ENCODE peak calls at places on chromosomes 12 and 14, in seven cellular contexts. R, S, V, G, I, T and X are unnamed samples. For H3K4me1, the result is how much of the 10 kb centered on the place peaks cover.

GRCh38 chr14:95515523-95516517 is 630 bp downstream of the SYNE3 start:
- DNase-seq in R (peak), S (peak), V (peak), G (peak), I (peak), T (peak), X (no peak)

GRCh38 chr12:120012067-120012621 is 23.1 kb downstream of the BICDL1 start:
- DNase-seq in R (no peak), S (no peak), V (peak), G (no peak), I (no peak), T (peak), X (peak)

GRCh38 chr14:80390911-80391310 is 179.6 kb upstream of the DIO2 start:
- DNase-seq in R (no peak), S (no peak), V (no peak), G (no peak), I (no peak), T (peak), X (peak)

GRCh38 chr12:42084522-42084921 is 60.2 kb downstream of the GXYLT1 start:
- DNase-seq in R (no peak), S (no peak), V (no peak), G (no peak), I (no peak), T (no peak), X (no peak)

GRCh38 chr12:79373896-79374499 is 316.8 kb downstream of the PAWR start:
- DNase-seq in R (peak), S (no peak), V (peak), G (no peak), I (peak), T (peak), X (no peak)

GRCh38 chr12:41700940-41701339 is 443.7 kb downstream of the GXYLT1 start:
- DNase-seq in R (no peak), S (no peak), V (no peak), G (no peak), I (no peak), T (no peak), X (no peak)

GRCh38 chr14:47710581-47710980 is 35.2 kb upstream of the MDGA2 start:
- DNase-seq in R (no peak), S (no peak), V (no peak), G (no peak), I (no peak), T (peak), X (no peak)

GRCh38 chr14:95770777-95771176 is 56.9 kb upstream of the TCL1A start:
- DNase-seq in R (no peak), S (no peak), V (no peak), G (no peak), I (no peak), T (no peak), X (no peak)

GRCh38 chr14:21703357-21704339 is 30.0 kb upstream of the OR4E1 start:
- DNase-seq in R (no peak), S (no peak), V (peak), G (no peak), I (no peak), T (no peak), X (peak)

GRCh38 chr12:62963642-62964041 is 28.7 kb upstream of the PPM1H start:
- DNase-seq in R (no peak), S (no peak), V (no peak), G (no peak), I (no peak), T (no peak), X (no peak)

GRCh38 chr14:54474232-54474793 is 14.5 kb downstream of the GMFB start:
- DNase-seq in R (no peak), S (no peak), V (no peak), G (no peak), I (no peak), T (no peak), X (no peak)

GRCh38 chr14:71498151-71498734 is 434.0 kb upstream of the RGS6 start:
- DNase-seq in R (no peak), S (no peak), V (no peak), G (no peak), I (no peak), T (no peak), X (no peak)

GRCh38 chr12:25458047-25458552 is 95.0 kb downstream of the LMNTD1 start:
- DNase-seq in R (no peak), S (peak), V (no peak), G (no peak), I (no peak), T (peak), X (peak)

GRCh38 chr12:96274331-96274730 is 80.2 kb downstream of the ELK3 start:
- DNase-seq in R (no peak), S (no peak), V (no peak), G (no peak), I (no peak), T (no peak), X (no peak)

GRCh38 chr14:90308561-90308960 is 23.2 kb downstream of the NRDE2 start:
- DNase-seq in R (no peak), S (no peak), V (no peak), G (no peak), I (no peak), T (no peak), X (no peak)

GRCh38 chr14:77142289-77142814 is 761 bp upstream of the ZDHHC22 start:
- DNase-seq in R (no peak), S (no peak), V (no peak), G (no peak), I (no peak), T (no peak), X (no peak)

GRCh38 chr14:77141592-77142288 is at the start of gene ZDHHC22:
- DNase-seq in R (no peak), S (no peak), V (no peak), G (no peak), I (no peak), T (no peak), X (no peak)

GRCh38 chr14:77139540-77140342 is 1.9 kb downstream of the ZDHHC22 start:
- DNase-seq in R (peak), S (no peak), V (peak), G (no peak), I (peak), T (peak), X (no peak)

GRCh38 chr14:77140343-77140936 is 1.2 kb downstream of the ZDHHC22 start:
- DNase-seq in R (no peak), S (no peak), V (no peak), G (no peak), I (peak), T (no peak), X (no peak)

DNA sequence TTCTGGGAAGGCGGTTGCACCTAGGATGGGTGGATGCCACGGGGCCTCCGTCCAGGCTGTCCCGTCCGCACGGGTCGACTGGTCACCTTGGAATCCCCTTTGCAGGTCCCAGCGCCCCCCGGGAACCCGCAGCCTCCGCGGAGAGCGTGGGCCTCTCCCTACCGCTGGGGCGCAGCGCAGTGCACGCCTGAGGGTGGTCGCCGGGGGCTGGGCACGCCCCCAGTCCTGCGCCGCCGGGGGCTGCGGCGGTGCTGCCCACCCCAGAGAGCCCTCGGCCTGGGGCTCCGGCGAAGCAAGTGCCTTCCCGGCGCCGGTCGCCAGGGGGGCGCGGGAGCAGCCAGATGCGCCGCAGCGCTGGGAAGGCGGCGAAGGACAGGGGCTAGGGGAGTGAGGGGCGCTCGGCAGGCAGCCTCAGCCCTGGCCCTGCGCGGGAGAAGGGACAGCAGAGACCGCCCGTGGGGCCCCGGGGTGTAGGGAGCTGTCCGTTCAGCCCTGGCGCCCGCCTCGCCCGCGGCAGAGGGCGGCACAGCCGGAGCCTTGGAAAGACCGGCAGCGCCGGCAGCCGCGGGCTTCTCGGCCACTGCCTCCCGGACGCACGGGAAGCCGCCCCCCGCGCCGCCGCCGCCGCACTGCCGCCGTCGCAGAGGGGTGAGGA is 527 bp downstream of the ZDHHC22 start:
- DNase-seq in R (peak), S (no peak), V (no peak), G (no peak), I (peak), T (peak), X (no peak)
- TF ChIP-seq CTCF in R (peak), S (peak), V (no peak), G (peak), I (peak), T (peak), X (peak)

DNA sequence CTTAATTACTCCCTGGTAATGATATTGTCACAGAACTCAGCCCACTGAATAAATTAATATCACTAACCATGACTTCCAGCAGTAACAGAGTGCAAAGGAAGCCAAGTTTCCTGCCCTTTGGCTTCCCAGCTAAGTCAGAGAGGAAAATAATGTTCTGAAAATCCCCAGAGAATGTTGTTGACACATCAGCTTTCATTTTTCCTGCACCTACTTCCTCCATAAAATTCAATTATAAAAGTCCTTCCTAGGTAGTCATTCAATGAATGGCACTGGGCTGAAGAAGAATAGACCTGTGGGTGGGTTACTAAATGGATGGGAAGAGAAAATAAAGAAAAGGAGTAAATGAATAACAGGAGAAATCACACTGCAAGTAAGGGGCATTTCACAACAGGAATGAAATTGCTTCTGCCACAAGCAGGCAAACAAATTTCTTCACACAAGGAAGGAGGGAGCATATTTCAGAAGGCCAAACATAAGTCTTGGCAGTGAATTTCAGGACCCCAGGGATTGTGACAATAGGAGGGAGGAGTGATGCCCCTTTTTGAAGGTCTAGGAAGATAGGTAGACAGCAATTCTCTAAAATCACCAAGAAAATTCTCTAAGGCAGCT is 73.2 kb upstream of the MDM1 start:
- DNase-seq in R (no peak), S (no peak), V (no peak), G (peak), I (no peak), T (peak), X (no peak)
- H3K27ac ChIP-seq in R (no peak), S (peak), V (no peak), G (peak), I (peak), T (no peak), X (no peak)

DNA sequence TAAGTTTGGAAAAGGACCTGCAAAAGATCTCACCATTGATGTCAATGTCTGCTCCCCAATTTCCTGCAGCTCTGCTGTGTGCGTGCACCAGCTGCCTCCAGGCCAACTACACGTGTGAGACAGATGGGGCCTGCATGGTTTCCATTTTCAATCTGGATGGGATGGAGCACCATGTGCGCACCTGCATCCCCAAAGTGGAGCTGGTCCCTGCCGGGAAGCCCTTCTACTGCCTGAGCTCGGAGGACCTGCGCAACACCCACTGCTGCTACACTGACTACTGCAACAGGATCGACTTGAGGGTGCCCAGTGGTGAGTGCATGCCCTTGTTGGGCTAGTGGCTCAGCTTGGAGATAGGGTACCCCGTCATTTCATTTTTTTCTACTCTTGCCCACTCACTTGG is 23.7 kb downstream of the ACVR1B start:
- DNase-seq in R (no peak), S (no peak), V (no peak), G (no peak), I (peak), T (no peak), X (no peak)
- H3K4me1 ChIP-seq in R (half or more), S (under half), V (under half), G (under half), I (half or more), T (under half), X (under half)

GRCh38 chr14:24430682-24431568 is 1.2 kb downstream of the KHNYN start:
- DNase-seq in R (no peak), S (no peak), V (peak), G (no peak), I (peak), T (peak), X (peak)

GRCh38 chr14:24430143-24430681 is 458 bp downstream of the KHNYN start:
- DNase-seq in R (peak), S (peak), V (peak), G (peak), I (peak), T (peak), X (peak)

GRCh38 chr14:24427537-24428508 is 1.6 kb downstream of the CBLN3 start:
- DNase-seq in R (no peak), S (no peak), V (no peak), G (no peak), I (peak), T (no peak), X (no peak)

GRCh38 chr14:24428628-24429394 is 657 bp downstream of the CBLN3 start:
- DNase-seq in R (no peak), S (no peak), V (no peak), G (no peak), I (peak), T (no peak), X (no peak)

DNA sequence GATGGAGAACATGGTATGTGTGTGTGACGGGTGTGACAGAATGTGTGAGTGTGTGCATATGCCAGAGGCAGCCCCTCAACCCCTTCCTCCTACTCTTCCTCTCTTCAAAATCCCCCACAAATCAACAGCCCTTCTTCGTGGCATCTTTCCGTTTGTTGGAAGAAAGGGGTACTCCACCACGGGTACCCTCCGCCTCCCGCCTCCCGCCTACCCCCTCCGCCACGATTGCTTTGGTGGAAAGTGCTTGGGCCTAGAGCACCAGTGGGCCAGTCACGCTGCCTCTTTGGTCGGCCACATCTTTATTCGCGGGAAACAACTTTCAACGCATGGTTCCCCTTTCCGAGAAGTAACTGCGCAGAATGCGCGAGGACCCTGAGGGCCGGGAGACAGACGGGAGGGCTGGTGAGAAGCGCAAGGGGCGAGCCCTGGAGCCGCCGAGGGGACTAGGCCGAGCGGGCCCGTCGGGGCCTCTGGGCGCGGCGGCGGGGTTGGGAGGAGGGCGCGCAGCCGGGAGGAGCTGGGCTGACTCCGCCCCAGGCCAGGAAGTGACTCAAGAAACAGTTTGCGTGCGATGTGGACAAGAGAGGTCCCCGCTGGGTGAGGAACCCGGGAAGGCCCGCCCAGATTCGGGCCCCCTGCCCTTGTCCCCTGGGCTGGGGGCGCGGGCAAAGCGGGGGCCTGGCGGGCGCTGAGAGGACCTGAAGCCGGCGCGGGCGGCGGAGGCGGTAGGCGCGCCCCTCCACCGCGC is at the start of the genes CBLN3 and KHNYN:
- DNase-seq in R (peak), S (peak), V (peak), G (peak), I (peak), T (peak), X (peak)
- TF ChIP-seq CTCF in R (no peak), S (no peak), V (no peak), G (no peak), I (no peak), T (no peak), X (no peak)

GRCh38 chr12:1935242-1935641 is 16.8 kb upstream of the CACNA2D4 start:
- DNase-seq in R (no peak), S (no peak), V (no peak), G (no peak), I (no peak), T (no peak), X (no peak)

GRCh38 chr12:1935700-1936378 is 17.4 kb upstream of the CACNA2D4 start:
- DNase-seq in R (no peak), S (no peak), V (no peak), G (no peak), I (no peak), T (no peak), X (no peak)

GRCh38 chr12:1937481-1938224 is 19.2 kb upstream of the CACNA2D4 start:
- DNase-seq in R (no peak), S (no peak), V (no peak), G (no peak), I (no peak), T (no peak), X (no peak)

GRCh38 chr12:1934831-1935230 is 16.4 kb upstream of the CACNA2D4 start:
- DNase-seq in R (no peak), S (no peak), V (no peak), G (no peak), I (no peak), T (no peak), X (no peak)

GRCh38 chr12:1936406-1937320 is 18.2 kb upstream of the CACNA2D4 start:
- DNase-seq in R (no peak), S (peak), V (no peak), G (peak), I (peak), T (peak), X (no peak)
- H3K27ac ChIP-seq in R (no peak), S (peak), V (no peak), G (peak), I (no peak), T (peak), X (no peak)

DNA sequence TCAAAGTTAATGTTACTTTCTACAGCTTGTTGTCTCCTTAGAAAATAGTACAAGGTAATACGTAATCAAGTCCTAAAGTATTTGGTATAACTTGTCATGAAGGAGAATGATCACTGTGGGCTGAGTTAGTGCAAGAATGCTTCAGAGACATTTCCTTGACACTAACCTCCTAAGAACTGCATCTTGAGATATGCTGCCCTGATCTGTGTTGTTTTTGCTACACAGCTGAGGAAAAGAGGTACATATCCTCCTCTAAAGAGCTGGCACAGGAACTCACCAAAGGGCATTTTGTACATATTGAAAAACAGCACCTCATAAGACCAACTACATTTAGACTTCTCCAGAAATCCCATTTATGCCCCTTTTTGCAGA is 28.7 kb downstream of the RAP1B start:
- DNase-seq in R (no peak), S (no peak), V (peak), G (no peak), I (no peak), T (no peak), X (no peak)
- H3K4me1 ChIP-seq in R (under half), S (under half), V (half or more), G (under half), I (half or more), T (under half), X (under half)

DNA sequence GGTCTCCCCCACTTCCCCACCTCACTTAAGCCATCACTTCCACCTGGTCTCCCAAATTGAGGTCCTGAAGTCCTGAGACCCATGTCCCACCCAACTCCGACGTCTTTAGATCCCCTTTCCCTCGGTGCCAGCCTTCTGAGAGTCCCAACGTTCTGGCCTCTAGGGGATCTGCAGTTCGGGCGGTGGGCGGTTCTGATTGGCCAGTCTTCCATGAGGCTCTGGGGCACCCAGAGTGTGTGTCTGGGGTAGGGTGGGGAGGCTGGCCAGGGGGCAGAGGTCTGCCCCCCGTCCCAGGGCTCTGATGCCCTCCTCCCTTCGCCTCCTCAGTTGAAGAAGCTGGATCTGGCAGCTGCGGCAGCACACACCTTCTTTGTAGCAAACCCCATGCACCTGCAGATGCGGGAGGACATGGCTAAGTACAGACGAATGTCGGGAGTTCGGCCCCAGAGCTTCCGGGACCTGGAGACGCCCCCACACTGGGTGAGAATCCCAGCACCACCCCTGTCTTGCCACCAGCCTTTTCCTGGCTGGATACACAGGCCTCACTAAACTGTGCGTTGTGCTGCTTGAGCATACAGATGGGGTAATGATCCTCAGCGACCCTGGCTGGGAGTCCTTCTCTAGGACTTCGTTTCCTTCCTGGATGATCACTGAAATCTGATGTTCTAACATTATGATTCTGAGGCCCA is 1.5 kb downstream of the P3H3 start:
- DNase-seq in R (peak), S (no peak), V (peak), G (no peak), I (no peak), T (no peak), X (no peak)
- TF ChIP-seq CTCF in R (peak), S (no peak), V (peak), G (no peak), I (no peak), T (no peak), X (peak)

GRCh38 chr14:72549026-72549425 is 344.9 kb downstream of the DPF3 start:
- DNase-seq in R (no peak), S (no peak), V (no peak), G (no peak), I (no peak), T (peak), X (peak)
- H3K27ac ChIP-seq in R (no peak), S (no peak), V (no peak), G (no peak), I (no peak), T (no peak), X (no peak)

DNA sequence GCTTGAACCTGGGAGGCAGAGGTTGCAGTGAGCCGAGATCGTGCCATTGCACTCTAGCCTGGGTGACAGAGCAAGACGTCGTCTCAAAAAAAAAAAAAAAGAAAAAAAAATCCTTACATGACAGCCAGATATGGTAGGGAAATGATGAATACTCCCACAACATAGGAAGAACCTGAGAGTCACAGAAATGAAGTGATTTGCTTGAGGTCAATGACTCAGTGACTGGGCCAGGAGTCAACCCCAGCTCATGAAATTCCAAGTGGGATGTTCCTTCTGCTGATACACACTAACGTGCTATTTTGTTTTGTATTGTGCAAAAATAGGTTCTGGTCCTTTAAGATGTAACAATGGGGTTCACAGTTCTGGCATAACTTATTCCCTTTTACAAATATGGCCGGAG is 9.0 kb downstream of the RHOF start:
- DNase-seq in R (no peak), S (no peak), V (no peak), G (no peak), I (no peak), T (peak), X (peak)
- H3K4me1 ChIP-seq in R (under half), S (under half), V (half or more), G (under half), I (half or more), T (half or more), X (under half)